ENCODE peak calls at places on chromosomes 12 and 14, in nine cellular contexts. S, N, H, R, D, I, O, M and W are unnamed samples.

GRCh38 chr12:47938093-47938492 is 25.3 kb upstream of the TMEM106C start:
- DNase-seq in S (no peak), N (no peak), H (no peak), R (no peak), D (no peak), I (no peak), O (no peak), M (peak), W (no peak)

GRCh38 chr12:88266851-88267360 is 124.8 kb downstream of the TMTC3 start:
- DNase-seq in S (no peak), N (no peak), H (no peak), R (no peak), D (no peak), I (no peak), O (no peak), M (no peak), W (no peak)

GRCh38 chr14:74618078-74618952 is 6.3 kb upstream of the LTBP2 start:
- DNase-seq in S (peak), N (peak), H (peak), R (no peak), D (peak), I (no peak), O (no peak), M (no peak), W (no peak)

GRCh38 chr12:108335349-108336119 is 3.6 kb downstream of the CMKLR1 start:
- DNase-seq in S (no peak), N (no peak), H (no peak), R (no peak), D (no peak), I (no peak), O (no peak), M (no peak), W (no peak)

GRCh38 chr14:82451675-82452074 is 918.0 kb upstream of the SEL1L start:
- DNase-seq in S (no peak), N (no peak), H (no peak), R (no peak), D (no peak), I (no peak), O (no peak), M (no peak), W (no peak)

GRCh38 chr12:87150969-87151662 is 878.1 kb downstream of the C12orf50 start:
- DNase-seq in S (no peak), N (no peak), H (no peak), R (no peak), D (no peak), I (no peak), O (peak), M (no peak), W (no peak)

GRCh38 chr12:2354151-2354991 is 301.6 kb downstream of the CACNA1C start:
- DNase-seq in S (no peak), N (no peak), H (no peak), R (no peak), D (no peak), I (no peak), O (peak), M (no peak), W (no peak)

GRCh38 chr14:63318835-63319234 is at the start of gene GPHB5:
- DNase-seq in S (no peak), N (no peak), H (no peak), R (no peak), D (no peak), I (no peak), O (no peak), M (no peak), W (no peak)

GRCh38 chr12:109544955-109545531 is 28.3 kb downstream of the MMAB start:
- DNase-seq in S (no peak), N (no peak), H (peak), R (no peak), D (no peak), I (no peak), O (no peak), M (no peak), W (no peak)

GRCh38 chr12:100348657-100349454 is 8.0 kb upstream of the SLC17A8 start:
- DNase-seq in S (no peak), N (no peak), H (peak), R (no peak), D (no peak), I (no peak), O (peak), M (no peak), W (no peak)

GRCh38 chr12:71626768-71627167 is 36.9 kb downstream of the ZFC3H1 start:
- DNase-seq in S (no peak), N (no peak), H (peak), R (no peak), D (no peak), I (no peak), O (no peak), M (no peak), W (no peak)

GRCh38 chr12:6970096-6970527 is 352 bp downstream of the PHB2 start:
- DNase-seq in S (no peak), N (peak), H (no peak), R (no peak), D (no peak), I (no peak), O (no peak), M (no peak), W (no peak)

GRCh38 chr12:31119531-31120211 is 46.0 kb downstream of the DDX11 start:
- DNase-seq in S (no peak), N (no peak), H (no peak), R (no peak), D (no peak), I (no peak), O (peak), M (no peak), W (no peak)

GRCh38 chr12:6376079-6376941 is 947 bp upstream of the SCNN1A start:
- DNase-seq in S (peak), N (peak), H (peak), R (peak), D (peak), I (no peak), O (peak), M (peak), W (no peak)

GRCh38 chr14:67619446-67620216 is at the start of gene ARG2:
- DNase-seq in S (peak), N (peak), H (peak), R (peak), D (peak), I (peak), O (peak), M (peak), W (peak)

GRCh38 chr14:104094056-104094708 is 8.7 kb downstream of the ASPG start:
- DNase-seq in S (no peak), N (no peak), H (no peak), R (no peak), D (no peak), I (no peak), O (no peak), M (no peak), W (no peak)

GRCh38 chr14:66476964-66477363 is 9.2 kb upstream of the CCDC196 start:
- DNase-seq in S (no peak), N (peak), H (peak), R (no peak), D (no peak), I (no peak), O (no peak), M (peak), W (no peak)

GRCh38 chr12:130079254-130079653 is 83.0 kb upstream of the FZD10 start:
- DNase-seq in S (no peak), N (no peak), H (no peak), R (no peak), D (no peak), I (no peak), O (no peak), M (no peak), W (no peak)

GRCh38 chr12:4908694-4909396 is 860 bp upstream of the KCNA1 start:
- DNase-seq in S (no peak), N (no peak), H (no peak), R (no peak), D (no peak), I (no peak), O (peak), M (no peak), W (peak)

GRCh38 chr14:69242311-69243224 is 17.4 kb upstream of the GALNT16 start:
- DNase-seq in S (peak), N (peak), H (peak), R (no peak), D (peak), I (no peak), O (peak), M (peak), W (no peak)

GRCh38 chr12:69341328-69341727 is 6.9 kb upstream of the LYZ start:
- DNase-seq in S (no peak), N (no peak), H (no peak), R (no peak), D (no peak), I (no peak), O (no peak), M (no peak), W (no peak)

GRCh38 chr12:119176267-119177055 is 2.3 kb upstream of the HSPB8 start:
- DNase-seq in S (no peak), N (peak), H (peak), R (peak), D (peak), I (peak), O (peak), M (peak), W (peak)

GRCh38 chr14:22220427-22220826 is 368.6 kb downstream of the DAD1 start:
- DNase-seq in S (no peak), N (no peak), H (peak), R (no peak), D (no peak), I (no peak), O (no peak), M (no peak), W (no peak)

GRCh38 chr12:128245890-128246289 is 21.1 kb upstream of the TMEM132C start:
- DNase-seq in S (no peak), N (no peak), H (no peak), R (no peak), D (no peak), I (no peak), O (no peak), M (no peak), W (no peak)

GRCh38 chr14:60510254-60510975 is 1.5 kb downstream of the SIX6 start:
- DNase-seq in S (no peak), N (no peak), H (no peak), R (no peak), D (no peak), I (no peak), O (no peak), M (no peak), W (no peak)

GRCh38 chr12:2858944-2859352 is 2.1 kb upstream of the TEX52 start:
- DNase-seq in S (no peak), N (no peak), H (no peak), R (no peak), D (no peak), I (no peak), O (no peak), M (peak), W (no peak)

GRCh38 chr12:77943466-77943865 is 112.8 kb downstream of the NAV3 start:
- DNase-seq in S (no peak), N (no peak), H (peak), R (no peak), D (no peak), I (no peak), O (no peak), M (peak), W (no peak)

GRCh38 chr12:86158956-86159355 is 97.2 kb downstream of the MGAT4C start:
- DNase-seq in S (no peak), N (no peak), H (peak), R (no peak), D (no peak), I (no peak), O (no peak), M (peak), W (no peak)

GRCh38 chr12:116609715-116610114 is 50.5 kb downstream of the MAP1LC3B2 start:
- DNase-seq in S (peak), N (no peak), H (no peak), R (no peak), D (no peak), I (no peak), O (peak), M (no peak), W (no peak)

GRCh38 chr12:129520736-129521135 is 383.1 kb downstream of the TMEM132D start:
- DNase-seq in S (no peak), N (no peak), H (no peak), R (no peak), D (no peak), I (no peak), O (no peak), M (peak), W (no peak)

GRCh38 chr12:126038434-126038833 is 973.2 kb downstream of the AACS start:
- DNase-seq in S (no peak), N (no peak), H (no peak), R (no peak), D (no peak), I (no peak), O (no peak), M (no peak), W (no peak)

GRCh38 chr14:92108345-92109254 is 2.2 kb upstream of the ATXN3 start:
- DNase-seq in S (no peak), N (no peak), H (no peak), R (no peak), D (no peak), I (no peak), O (peak), M (no peak), W (no peak)

GRCh38 chr12:1443421-1444141 is 150.8 kb downstream of the FBXL14 start:
- DNase-seq in S (no peak), N (no peak), H (peak), R (no peak), D (no peak), I (no peak), O (no peak), M (peak), W (no peak)

GRCh38 chr14:24179961-24180726 is 8.3 kb downstream of the REC8 start:
- DNase-seq in S (no peak), N (no peak), H (peak), R (no peak), D (no peak), I (no peak), O (no peak), M (peak), W (peak)

GRCh38 chr12:58481811-58482210 is 438.5 kb downstream of the LRIG3 start:
- DNase-seq in S (no peak), N (no peak), H (no peak), R (no peak), D (no peak), I (no peak), O (no peak), M (no peak), W (no peak)
- H3K4me3 ChIP-seq in S (no peak), N (no peak), H (no peak), R (no peak), D (no peak), I (no peak), O (no peak), M (no peak), W (no peak)

GRCh38 chr12:25256005-25256404 is 5.3 kb upstream of the KRAS start:
- DNase-seq in S (no peak), N (no peak), H (no peak), R (no peak), D (no peak), I (no peak), O (no peak), M (no peak), W (no peak)
- H3K4me3 ChIP-seq in S (no peak), N (no peak), H (no peak), R (no peak), D (no peak), I (no peak), O (no peak), M (no peak), W (no peak)

DNA sequence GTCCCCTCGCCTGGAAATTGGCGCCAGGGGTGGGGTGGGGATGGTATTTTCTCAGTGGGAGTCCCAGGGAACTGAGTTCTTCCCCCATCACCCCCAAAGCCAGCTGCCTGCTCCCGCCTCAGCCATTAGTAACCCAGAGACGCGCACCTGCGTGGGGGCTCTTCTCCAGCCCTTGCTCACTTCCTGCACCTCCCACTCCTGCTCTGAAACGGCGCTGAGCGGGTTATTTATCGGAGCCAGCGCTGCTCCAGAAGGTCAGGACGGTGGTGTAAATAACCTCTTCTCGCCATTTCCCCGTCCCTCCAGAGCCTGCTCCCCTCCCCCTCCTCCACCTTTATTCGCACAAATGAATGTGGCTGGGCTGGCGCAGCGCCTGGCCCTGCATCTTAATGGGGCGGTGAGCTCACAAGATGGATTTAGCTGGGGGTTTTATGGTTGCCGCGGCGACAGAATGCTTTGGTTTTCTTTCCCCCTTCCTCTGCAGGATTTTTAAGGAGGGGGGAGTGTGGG is 12.2 kb downstream of the GPR84 start:
- DNase-seq in S (no peak), N (peak), H (peak), R (peak), D (peak), I (no peak), O (peak), M (no peak), W (peak)
- H3K4me3 ChIP-seq in S (no peak), N (no peak), H (no peak), R (peak), D (no peak), I (peak), O (peak), M (peak), W (peak)

DNA sequence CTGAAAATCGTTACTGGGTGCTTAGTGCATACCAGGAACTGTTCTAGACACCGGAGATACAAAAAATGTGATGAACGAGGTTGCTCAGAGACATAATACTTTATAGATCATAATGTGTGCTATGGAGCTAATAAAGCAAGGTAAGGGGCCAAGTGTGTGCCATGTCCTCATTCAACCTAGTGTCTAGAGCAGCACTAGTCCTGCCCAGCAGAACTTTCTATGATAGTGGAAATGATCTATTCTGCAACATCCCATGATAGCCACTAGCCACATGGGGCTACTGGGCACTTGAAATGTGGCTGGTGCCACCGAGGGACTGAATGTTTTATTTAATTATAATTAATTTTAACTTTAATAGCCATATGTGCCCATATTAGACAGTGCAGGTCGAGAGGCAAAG is 15.6 kb downstream of the NUAK1 start:
- DNase-seq in S (no peak), N (no peak), H (no peak), R (no peak), D (no peak), I (no peak), O (no peak), M (no peak), W (no peak)
- H3K4me3 ChIP-seq in S (no peak), N (no peak), H (no peak), R (no peak), D (no peak), I (peak), O (no peak), M (no peak), W (no peak)

GRCh38 chr12:25056486-25057130 is 107.7 kb upstream of the BCAT1 start:
- DNase-seq in S (no peak), N (no peak), H (no peak), R (no peak), D (no peak), I (no peak), O (no peak), M (no peak), W (no peak)
- H3K4me3 ChIP-seq in S (no peak), N (no peak), H (no peak), R (no peak), D (no peak), I (no peak), O (no peak), M (no peak), W (peak)